ENCODE peak calls at places on chromosomes 3 and 15, in ten cellular contexts. One of them, this sample, is unnamed.

GRCh38 chr15:57236561-57237281 is 139.6 kb upstream of the CGNL1 start:
- DNase-seq in Calu3: no peak
- DNase-seq in H54: no peak
- DNase-seq in GM06990: no peak
- DNase-seq in H7: no peak
- DNase-seq in NAMALWA: no peak
- DNase-seq in right atrium auricular region: no peak
- DNase-seq in psoas muscle: no peak
- DNase-seq in cardiac muscle cell: no peak
- DNase-seq in endothelial cell: no peak
- DNase-seq in this sample: no peak

GRCh38 chr3:51539291-51539891 is 872 bp downstream of the RAD54L2 start:
- DNase-seq in endothelial cell: peak; percentile 12
- DNase-seq in NAMALWA: peak; percentile 15
- DNase-seq in psoas muscle: no peak
- DNase-seq in H54: peak; percentile 61
- DNase-seq in cardiac muscle cell: peak; percentile 36
- DNase-seq in right atrium auricular region: peak; percentile 57
- DNase-seq in H7: no peak
- DNase-seq in GM06990: peak; percentile 18
- DNase-seq in Calu3: peak; percentile 18
- DNase-seq in this sample: peak; percentile 65

GRCh38 chr15:33068007-33068441 is 126.5 kb downstream of the FMN1 start:
- DNase-seq in endothelial cell: no peak
- DNase-seq in psoas muscle: peak; percentile 74
- DNase-seq in right atrium auricular region: no peak
- DNase-seq in GM06990: no peak
- DNase-seq in NAMALWA: peak; percentile 37
- DNase-seq in cardiac muscle cell: no peak
- DNase-seq in Calu3: peak; percentile 63
- DNase-seq in H7: peak; percentile 41
- DNase-seq in H54: peak; percentile 43
- DNase-seq in this sample: peak; percentile 63

GRCh38 chr3:112376413-112376812 is 43.5 kb downstream of the CD200 start:
- DNase-seq in psoas muscle: no peak
- DNase-seq in cardiac muscle cell: no peak
- DNase-seq in right atrium auricular region: no peak
- DNase-seq in H7: no peak
- DNase-seq in GM06990: no peak
- DNase-seq in H54: no peak
- DNase-seq in endothelial cell: no peak
- DNase-seq in Calu3: no peak
- DNase-seq in NAMALWA: no peak
- DNase-seq in this sample: no peak

GRCh38 chr3:48738926-48739616 is 22.1 kb upstream of the IP6K2 start:
- DNase-seq in cardiac muscle cell: no peak
- DNase-seq in psoas muscle: peak; percentile 60
- DNase-seq in NAMALWA: no peak
- DNase-seq in Calu3: no peak
- DNase-seq in H54: no peak
- DNase-seq in H7: peak; percentile 29
- DNase-seq in GM06990: no peak
- DNase-seq in right atrium auricular region: no peak
- DNase-seq in endothelial cell: no peak
- DNase-seq in this sample: no peak

GRCh38 chr3:18648163-18648562 is 223.0 kb upstream of the SATB1 start:
- DNase-seq in endothelial cell: no peak
- DNase-seq in H54: no peak
- DNase-seq in GM06990: no peak
- DNase-seq in Calu3: no peak
- DNase-seq in psoas muscle: no peak
- DNase-seq in cardiac muscle cell: no peak
- DNase-seq in right atrium auricular region: no peak
- DNase-seq in H7: no peak
- DNase-seq in NAMALWA: no peak
- DNase-seq in this sample: no peak

GRCh38 chr15:63048986-63049665 is 6.6 kb downstream of the TPM1 start:
- DNase-seq in GM06990: peak; percentile 36
- DNase-seq in right atrium auricular region: no peak
- DNase-seq in Calu3: peak; percentile 74
- DNase-seq in endothelial cell: peak; percentile 30
- DNase-seq in psoas muscle: peak; percentile 74
- DNase-seq in cardiac muscle cell: peak; percentile 85
- DNase-seq in H54: no peak
- DNase-seq in NAMALWA: peak; percentile 26
- DNase-seq in H7: no peak
- DNase-seq in this sample: peak; percentile 68

GRCh38 chr3:190017575-190018288 is 103.0 kb downstream of the P3H2 start:
- DNase-seq in right atrium auricular region: no peak
- DNase-seq in GM06990: peak; percentile 73
- DNase-seq in psoas muscle: no peak
- DNase-seq in NAMALWA: peak; percentile 6
- DNase-seq in Calu3: peak; percentile 61
- DNase-seq in H7: no peak
- DNase-seq in H54: peak; percentile 17
- DNase-seq in cardiac muscle cell: peak; percentile 36
- DNase-seq in endothelial cell: no peak
- DNase-seq in this sample: peak; percentile 72

GRCh38 chr15:57505056-57505713 is 86.5 kb upstream of the MYZAP start:
- DNase-seq in NAMALWA: no peak
- DNase-seq in endothelial cell: no peak
- DNase-seq in cardiac muscle cell: no peak
- DNase-seq in H54: no peak
- DNase-seq in right atrium auricular region: no peak
- DNase-seq in H7: no peak
- DNase-seq in Calu3: peak; percentile 25
- DNase-seq in psoas muscle: no peak
- DNase-seq in GM06990: no peak
- DNase-seq in this sample: no peak

GRCh38 chr15:31263751-31264533 is 62.7 kb upstream of the KLF13 start:
- DNase-seq in NAMALWA: peak; percentile 89
- DNase-seq in psoas muscle: peak; percentile 85
- DNase-seq in Calu3: peak; percentile 38
- DNase-seq in cardiac muscle cell: no peak
- DNase-seq in right atrium auricular region: peak; percentile 74
- DNase-seq in H54: no peak
- DNase-seq in GM06990: peak; percentile 88
- DNase-seq in endothelial cell: no peak
- DNase-seq in H7: no peak
- DNase-seq in this sample: no peak

GRCh38 chr3:131216801-131217200 is 164.8 kb upstream of the NUDT16 start:
- DNase-seq in GM06990: no peak
- DNase-seq in Calu3: peak; percentile 66
- DNase-seq in psoas muscle: no peak
- DNase-seq in endothelial cell: no peak
- DNase-seq in NAMALWA: no peak
- DNase-seq in right atrium auricular region: peak; percentile 82
- DNase-seq in cardiac muscle cell: no peak
- DNase-seq in H54: peak; percentile 42
- DNase-seq in H7: peak; percentile 23
- DNase-seq in this sample: no peak

GRCh38 chr3:137764001-137764433 is at the start of gene SOX14:
- DNase-seq in psoas muscle: no peak
- DNase-seq in cardiac muscle cell: peak; percentile 52
- DNase-seq in endothelial cell: peak; percentile 75
- DNase-seq in GM06990: no peak
- DNase-seq in NAMALWA: no peak
- DNase-seq in H7: peak; percentile 95
- DNase-seq in right atrium auricular region: no peak
- DNase-seq in H54: no peak
- DNase-seq in Calu3: peak; percentile 80
- DNase-seq in this sample: peak; percentile 77

GRCh38 chr15:62972814-62973213 is 69.7 kb upstream of the TPM1 start:
- DNase-seq in Calu3: peak; percentile 30
- DNase-seq in endothelial cell: no peak
- DNase-seq in right atrium auricular region: no peak
- DNase-seq in cardiac muscle cell: no peak
- DNase-seq in H54: no peak
- DNase-seq in NAMALWA: no peak
- DNase-seq in psoas muscle: no peak
- DNase-seq in H7: no peak
- DNase-seq in GM06990: no peak
- DNase-seq in this sample: no peak